ENCODE peak calls at places on chromosomes 13 and 19, in four cellular contexts. One of them, this sample, is unnamed. For H3K4me1, the result is how much of the 10 kb centered on the place peaks cover.

GRCh38 chr19:39400997-39401548 is 5.6 kb upstream of the ZFP36 start:
- DNase-seq in CD8-positive, alpha-beta T cell: no peak
- DNase-seq in lung: no peak
- DNase-seq in adrenal gland: no peak
- DNase-seq in this sample: no peak

GRCh38 chr19:39543477-39543857 is 3.5 kb upstream of the EID2 start:
- DNase-seq in CD8-positive, alpha-beta T cell: no peak
- DNase-seq in lung: no peak
- DNase-seq in adrenal gland: no peak
- DNase-seq in this sample: no peak

GRCh38 chr13:26465514-26465913 is 92.0 kb upstream of the WASF3 start:
- DNase-seq in CD8-positive, alpha-beta T cell: no peak
- DNase-seq in lung: no peak
- DNase-seq in adrenal gland: no peak
- DNase-seq in this sample: no peak

GRCh38 chr19:54905908-54906511 is at the start of gene NCR1:
- DNase-seq in CD8-positive, alpha-beta T cell: peak
- DNase-seq in lung: no peak
- DNase-seq in adrenal gland: no peak
- DNase-seq in this sample: no peak

GRCh38 chr19:11453468-11454341 is 18.3 kb downstream of the PRKCSH start:
- DNase-seq in CD8-positive, alpha-beta T cell: no peak
- DNase-seq in lung: no peak
- DNase-seq in adrenal gland: no peak
- DNase-seq in this sample: no peak

GRCh38 chr19:55087542-55087935 is 11.9 kb downstream of the EPS8L1 start:
- DNase-seq in CD8-positive, alpha-beta T cell: no peak
- DNase-seq in lung: no peak
- DNase-seq in adrenal gland: peak
- DNase-seq in this sample: no peak

GRCh38 chr13:94602467-94602866 is 810 bp downstream of the GPR180 start:
- DNase-seq in CD8-positive, alpha-beta T cell: no peak
- DNase-seq in lung: no peak
- DNase-seq in adrenal gland: no peak
- DNase-seq in this sample: no peak

GRCh38 chr13:112846411-112847115 is 122.5 kb upstream of the MCF2L start:
- DNase-seq in CD8-positive, alpha-beta T cell: no peak
- DNase-seq in lung: no peak
- DNase-seq in adrenal gland: no peak
- DNase-seq in this sample: no peak

GRCh38 chr13:20873348-20873747 is 29.2 kb downstream of the XPO4 start:
- DNase-seq in CD8-positive, alpha-beta T cell: no peak
- DNase-seq in lung: no peak
- DNase-seq in adrenal gland: no peak
- DNase-seq in this sample: no peak

GRCh38 chr13:58085819-58086218 is 454.3 kb downstream of the PCDH17 start:
- DNase-seq in CD8-positive, alpha-beta T cell: no peak
- DNase-seq in lung: no peak
- DNase-seq in adrenal gland: no peak
- DNase-seq in this sample: no peak

GRCh38 chr13:47957073-47957472 is 44.0 kb downstream of the SUCLA2 start:
- DNase-seq in CD8-positive, alpha-beta T cell: no peak
- DNase-seq in lung: no peak
- DNase-seq in adrenal gland: no peak
- DNase-seq in this sample: no peak

GRCh38 chr13:113116871-113117271 is 5.7 kb upstream of the F10 start:
- DNase-seq in CD8-positive, alpha-beta T cell: no peak
- DNase-seq in lung: no peak
- DNase-seq in adrenal gland: peak
- DNase-seq in this sample: no peak

GRCh38 chr13:20017365-20017711 is 58.8 kb downstream of the ZMYM2 start:
- DNase-seq in CD8-positive, alpha-beta T cell: no peak
- DNase-seq in lung: no peak
- DNase-seq in adrenal gland: no peak
- DNase-seq in this sample: no peak

GRCh38 chr19:1102407-1103106 is 1.2 kb upstream of the GPX4 start:
- DNase-seq in CD8-positive, alpha-beta T cell: no peak
- DNase-seq in lung: peak
- DNase-seq in adrenal gland: peak
- DNase-seq in this sample: no peak

GRCh38 chr13:95100525-95101121 is 200.6 kb downstream of the ABCC4 start:
- DNase-seq in CD8-positive, alpha-beta T cell: no peak
- DNase-seq in lung: no peak
- DNase-seq in adrenal gland: no peak
- DNase-seq in this sample: no peak

GRCh38 chr19:17454579-17454978 is 6.1 kb upstream of the TMEM221 start:
- DNase-seq in CD8-positive, alpha-beta T cell: no peak
- DNase-seq in lung: no peak
- DNase-seq in adrenal gland: no peak
- DNase-seq in this sample: no peak

GRCh38 chr13:35723820-35724219 is 247.3 kb upstream of the MAB21L1 start:
- DNase-seq in CD8-positive, alpha-beta T cell: no peak
- DNase-seq in lung: no peak
- DNase-seq in adrenal gland: peak
- DNase-seq in this sample: peak

GRCh38 chr19:14475251-14476073 is at the start of gene PTGER1:
- DNase-seq in CD8-positive, alpha-beta T cell: no peak
- DNase-seq in lung: no peak
- DNase-seq in adrenal gland: no peak
- DNase-seq in this sample: peak

GRCh38 chr19:1249298-1249989 is 1.1 kb downstream of the MIDN start:
- DNase-seq in CD8-positive, alpha-beta T cell: peak
- DNase-seq in lung: peak
- DNase-seq in adrenal gland: peak
- DNase-seq in this sample: peak

GRCh38 chr19:45769054-45769782 is at the start of gene SIX5:
- DNase-seq in CD8-positive, alpha-beta T cell: peak
- DNase-seq in lung: peak
- DNase-seq in adrenal gland: peak
- DNase-seq in this sample: peak
- H3K4me1 ChIP-seq in CD8-positive, alpha-beta T cell: under half
- H3K4me1 ChIP-seq in lung: under half
- H3K4me1 ChIP-seq in adrenal gland: under half
- H3K4me1 ChIP-seq in this sample: under half

GRCh38 chr19:16454519-16454918 is 17.3 kb downstream of the EPS15L1 start:
- DNase-seq in CD8-positive, alpha-beta T cell: no peak
- DNase-seq in lung: no peak
- DNase-seq in adrenal gland: peak
- DNase-seq in this sample: no peak

GRCh38 chr19:16456652-16457194 is 15.0 kb downstream of the EPS15L1 start:
- DNase-seq in CD8-positive, alpha-beta T cell: no peak
- DNase-seq in lung: no peak
- DNase-seq in adrenal gland: no peak
- DNase-seq in this sample: no peak

GRCh38 chr19:16455489-16455888 is 16.3 kb downstream of the EPS15L1 start:
- DNase-seq in CD8-positive, alpha-beta T cell: no peak
- DNase-seq in lung: no peak
- DNase-seq in adrenal gland: no peak
- DNase-seq in this sample: no peak

GRCh38 chr19:16449330-16449961 is 22.3 kb downstream of the EPS15L1 start:
- DNase-seq in CD8-positive, alpha-beta T cell: peak
- DNase-seq in lung: no peak
- DNase-seq in adrenal gland: no peak
- DNase-seq in this sample: no peak

DNA sequence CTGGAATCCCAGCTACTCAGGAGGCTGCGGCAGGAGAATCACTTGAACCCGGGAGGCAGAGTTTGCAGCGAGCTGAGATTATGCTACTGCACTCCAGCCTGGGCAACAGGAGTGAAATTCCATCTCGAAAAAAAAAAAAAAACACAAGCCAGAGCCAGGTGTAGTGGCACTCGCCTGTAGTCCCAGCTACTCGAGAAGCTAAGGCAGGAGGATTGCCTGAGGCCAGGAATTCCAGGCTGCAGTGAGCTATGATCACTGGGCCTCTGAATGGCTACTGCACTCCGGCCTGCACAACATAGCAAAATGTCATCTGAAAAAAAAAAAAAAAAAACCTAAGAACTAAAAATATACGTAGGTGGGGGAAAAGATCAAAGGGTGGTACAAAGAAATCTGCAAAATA is 19.4 kb downstream of the EPS15L1 start:
- DNase-seq in CD8-positive, alpha-beta T cell: no peak
- DNase-seq in lung: no peak
- DNase-seq in adrenal gland: no peak
- DNase-seq in this sample: no peak
- H3K4me1 ChIP-seq in CD8-positive, alpha-beta T cell: under half
- H3K4me1 ChIP-seq in lung: under half
- H3K4me1 ChIP-seq in adrenal gland: under half
- H3K4me1 ChIP-seq in this sample: under half

GRCh38 chr13:97439196-97439595 is 5.2 kb downstream of the RAP2A start:
- DNase-seq in CD8-positive, alpha-beta T cell: no peak
- DNase-seq in lung: no peak
- DNase-seq in adrenal gland: no peak
- DNase-seq in this sample: no peak
- H3K4me1 ChIP-seq in CD8-positive, alpha-beta T cell: under half
- H3K4me1 ChIP-seq in lung: under half
- H3K4me1 ChIP-seq in adrenal gland: half or more
- H3K4me1 ChIP-seq in this sample: under half

GRCh38 chr19:6809262-6809661 is 36.8 kb downstream of the VAV1 start:
- DNase-seq in CD8-positive, alpha-beta T cell: no peak
- DNase-seq in lung: no peak
- DNase-seq in adrenal gland: no peak
- DNase-seq in this sample: no peak
- H3K4me1 ChIP-seq in CD8-positive, alpha-beta T cell: under half
- H3K4me1 ChIP-seq in lung: under half
- H3K4me1 ChIP-seq in adrenal gland: under half
- H3K4me1 ChIP-seq in this sample: under half

DNA sequence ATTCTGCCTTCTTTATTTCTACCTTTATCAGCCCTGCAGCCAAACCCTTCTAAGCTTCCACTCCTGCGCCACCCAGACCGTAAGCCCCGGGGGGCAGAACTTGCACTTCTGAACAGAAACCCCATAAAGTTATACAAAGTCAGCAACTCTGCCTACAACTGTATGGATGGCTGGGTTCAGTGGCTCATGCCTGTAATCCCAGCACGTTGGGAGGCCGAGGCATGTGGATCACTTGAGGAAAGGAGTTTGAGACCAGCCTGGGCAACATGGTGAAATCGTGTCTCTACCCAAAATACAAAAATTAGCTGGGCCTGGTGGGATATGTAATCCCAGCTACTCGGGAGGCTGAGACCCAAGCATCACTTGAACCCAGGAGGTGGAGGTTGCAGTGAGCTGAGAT is 10.4 kb downstream of the RANBP3 start:
- DNase-seq in CD8-positive, alpha-beta T cell: no peak
- DNase-seq in lung: no peak
- DNase-seq in adrenal gland: no peak
- DNase-seq in this sample: no peak
- H3K4me1 ChIP-seq in CD8-positive, alpha-beta T cell: half or more
- H3K4me1 ChIP-seq in lung: under half
- H3K4me1 ChIP-seq in adrenal gland: half or more
- H3K4me1 ChIP-seq in this sample: under half

GRCh38 chr13:50608357-50608756 is 235.1 kb downstream of the DLEU7 start:
- DNase-seq in CD8-positive, alpha-beta T cell: no peak
- DNase-seq in lung: no peak
- DNase-seq in adrenal gland: no peak
- DNase-seq in this sample: no peak

GRCh38 chr13:50611117-50611781 is 232.2 kb downstream of the DLEU7 start:
- DNase-seq in CD8-positive, alpha-beta T cell: no peak
- DNase-seq in lung: no peak
- DNase-seq in adrenal gland: no peak
- DNase-seq in this sample: no peak

GRCh38 chr13:50609016-50609415 is 234.5 kb downstream of the DLEU7 start:
- DNase-seq in CD8-positive, alpha-beta T cell: no peak
- DNase-seq in lung: no peak
- DNase-seq in adrenal gland: no peak
- DNase-seq in this sample: no peak

GRCh38 chr13:50612717-50613116 is 230.8 kb downstream of the DLEU7 start:
- DNase-seq in CD8-positive, alpha-beta T cell: no peak
- DNase-seq in lung: no peak
- DNase-seq in adrenal gland: no peak
- DNase-seq in this sample: no peak

GRCh38 chr13:50610238-50610637 is 233.3 kb downstream of the DLEU7 start:
- DNase-seq in CD8-positive, alpha-beta T cell: no peak
- DNase-seq in lung: no peak
- DNase-seq in adrenal gland: no peak
- DNase-seq in this sample: no peak
- H3K4me1 ChIP-seq in CD8-positive, alpha-beta T cell: under half
- H3K4me1 ChIP-seq in lung: under half
- H3K4me1 ChIP-seq in adrenal gland: under half
- H3K4me1 ChIP-seq in this sample: under half

GRCh38 chr13:96474158-96474606 is 384.3 kb downstream of the HS6ST3 start:
- DNase-seq in CD8-positive, alpha-beta T cell: no peak
- DNase-seq in lung: no peak
- DNase-seq in adrenal gland: no peak
- DNase-seq in this sample: no peak
- H3K4me1 ChIP-seq in CD8-positive, alpha-beta T cell: under half
- H3K4me1 ChIP-seq in lung: under half
- H3K4me1 ChIP-seq in adrenal gland: under half
- H3K4me1 ChIP-seq in this sample: under half

GRCh38 chr19:46972301-46972700 is 47.3 kb upstream of the NPAS1 start:
- DNase-seq in CD8-positive, alpha-beta T cell: no peak
- DNase-seq in lung: no peak
- DNase-seq in adrenal gland: no peak
- DNase-seq in this sample: no peak
- H3K4me1 ChIP-seq in CD8-positive, alpha-beta T cell: under half
- H3K4me1 ChIP-seq in lung: under half
- H3K4me1 ChIP-seq in adrenal gland: half or more
- H3K4me1 ChIP-seq in this sample: under half

GRCh38 chr19:44689290-44690130 is 9.4 kb upstream of the CEACAM16 start:
- DNase-seq in CD8-positive, alpha-beta T cell: peak
- DNase-seq in lung: peak
- DNase-seq in adrenal gland: peak
- DNase-seq in this sample: peak

GRCh38 chr19:44685877-44686276 is 13.1 kb upstream of the CEACAM16 start:
- DNase-seq in CD8-positive, alpha-beta T cell: no peak
- DNase-seq in lung: no peak
- DNase-seq in adrenal gland: no peak
- DNase-seq in this sample: no peak

GRCh38 chr19:44690131-44690440 is 8.9 kb upstream of the CEACAM16 start:
- DNase-seq in CD8-positive, alpha-beta T cell: no peak
- DNase-seq in lung: no peak
- DNase-seq in adrenal gland: no peak
- DNase-seq in this sample: no peak

GRCh38 chr19:44686896-44687295 is 12.1 kb upstream of the CEACAM16 start:
- DNase-seq in CD8-positive, alpha-beta T cell: no peak
- DNase-seq in lung: no peak
- DNase-seq in adrenal gland: no peak
- DNase-seq in this sample: no peak

DNA sequence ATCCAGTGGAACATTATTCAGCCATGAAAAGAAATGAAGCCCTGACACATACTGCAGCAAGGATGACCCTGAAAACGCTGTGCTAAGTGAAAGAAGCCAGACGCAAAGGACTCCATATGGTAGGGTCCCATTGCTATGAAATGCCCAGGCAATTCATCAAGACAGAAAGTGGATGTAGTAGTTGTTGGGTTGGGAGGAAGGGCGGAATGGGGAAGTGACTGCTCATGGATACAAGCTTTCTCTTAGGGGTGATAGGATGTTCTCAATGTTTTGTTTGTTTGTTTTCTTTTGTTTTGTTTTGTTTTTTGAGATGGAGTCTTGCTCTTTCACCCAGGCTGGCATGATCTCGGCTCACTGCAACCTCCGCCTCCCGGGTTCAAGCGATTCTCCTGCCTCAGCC is 11.1 kb upstream of the CEACAM16 start:
- DNase-seq in CD8-positive, alpha-beta T cell: no peak
- DNase-seq in lung: no peak
- DNase-seq in adrenal gland: no peak
- DNase-seq in this sample: no peak
- H3K4me1 ChIP-seq in CD8-positive, alpha-beta T cell: under half
- H3K4me1 ChIP-seq in lung: under half
- H3K4me1 ChIP-seq in adrenal gland: under half
- H3K4me1 ChIP-seq in this sample: under half